ENCODE peak calls at places on chromosomes 1 and 21, in eight cellular contexts. U, L, X, K, M, C, B and A are unnamed samples.

GRCh38 chr1:25033828-25034451 is 103.9 kb upstream of the RUNX3 start:
- DNase-seq in U (no peak), L (peak), X (no peak), K (no peak), M (peak), C (no peak), B (no peak), A (no peak)

GRCh38 chr1:196178083-196178635 is 430.1 kb downstream of the KCNT2 start:
- DNase-seq in U (no peak), L (no peak), X (peak), K (no peak), M (no peak), C (no peak), B (peak), A (no peak)

GRCh38 chr21:38839683-38840286 is 34.1 kb downstream of the ETS2 start:
- DNase-seq in U (peak), L (no peak), X (peak), K (no peak), M (no peak), C (no peak), B (peak), A (peak)

GRCh38 chr1:32651461-32652073 is 559 bp downstream of the RBBP4 start:
- DNase-seq in U (no peak), L (no peak), X (no peak), K (no peak), M (no peak), C (no peak), B (no peak), A (no peak)

GRCh38 chr21:41648591-41649031 is 118.2 kb downstream of the RIPK4 start:
- DNase-seq in U (no peak), L (no peak), X (peak), K (no peak), M (no peak), C (no peak), B (peak), A (peak)

GRCh38 chr1:31984419-31985347 is 29.0 kb upstream of the KHDRBS1 start:
- DNase-seq in U (peak), L (no peak), X (peak), K (no peak), M (no peak), C (no peak), B (peak), A (peak)

GRCh38 chr1:64915381-64916274 is 50.7 kb downstream of the JAK1 start:
- DNase-seq in U (peak), L (peak), X (peak), K (no peak), M (no peak), C (no peak), B (peak), A (peak)

GRCh38 chr1:184823080-184823479 is 68.4 kb upstream of the EDEM3 start:
- DNase-seq in U (no peak), L (no peak), X (no peak), K (no peak), M (no peak), C (no peak), B (no peak), A (no peak)

GRCh38 chr1:95850798-95851197 is 616.8 kb downstream of the RWDD3 start:
- DNase-seq in U (no peak), L (no peak), X (no peak), K (no peak), M (no peak), C (no peak), B (no peak), A (no peak)

GRCh38 chr1:153510984-153511410 is 24.8 kb downstream of the S100A6 start:
- DNase-seq in U (peak), L (peak), X (peak), K (peak), M (peak), C (peak), B (peak), A (peak)

GRCh38 chr1:198657550-198658064 is 18.8 kb downstream of the PTPRC start:
- DNase-seq in U (peak), L (no peak), X (peak), K (no peak), M (no peak), C (no peak), B (peak), A (peak)

GRCh38 chr1:92784051-92784638 is 763 bp downstream of the EVI5 start:
- DNase-seq in U (peak), L (peak), X (peak), K (no peak), M (no peak), C (no peak), B (peak), A (peak)

GRCh38 chr1:27973771-27974452 is 14.1 kb downstream of the XKR8 start:
- DNase-seq in U (no peak), L (no peak), X (no peak), K (no peak), M (no peak), C (no peak), B (no peak), A (no peak)

DNA sequence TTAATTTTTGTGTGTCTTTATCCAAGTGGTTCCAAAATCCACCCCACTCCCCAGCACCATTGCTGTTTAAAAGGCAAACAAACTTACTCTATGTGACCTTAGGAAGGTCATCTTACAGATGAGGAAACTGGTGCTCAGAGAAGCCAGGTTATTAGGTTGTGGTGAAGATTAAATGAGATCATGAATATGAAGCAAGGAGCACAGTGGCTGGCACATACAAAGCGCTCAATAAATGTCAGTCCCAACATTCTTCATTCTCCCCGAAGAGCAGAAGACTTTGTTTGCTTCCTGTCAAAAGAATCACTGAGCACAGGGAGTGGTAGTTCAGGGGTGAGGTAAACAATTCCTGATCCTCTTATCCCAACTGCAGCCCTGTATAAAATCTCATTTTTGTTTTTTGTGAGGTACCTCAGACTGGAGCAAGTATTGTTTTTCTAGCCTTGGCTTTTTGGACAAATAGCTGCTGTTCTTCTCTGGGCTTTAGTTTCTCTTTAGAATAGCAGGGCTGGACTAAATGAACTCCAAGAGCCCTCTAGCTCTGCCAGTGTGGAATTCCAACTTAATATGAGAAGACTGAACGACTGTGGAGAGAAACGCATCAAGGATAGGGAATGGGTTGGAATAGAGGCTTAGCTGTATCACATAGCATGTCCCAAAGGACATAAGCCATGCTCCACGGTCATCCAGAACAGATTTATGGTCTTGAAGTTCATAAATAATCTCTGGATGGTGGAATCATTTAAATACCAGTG is 455.3 kb upstream of the USP24 start:
- DNase-seq in U (no peak), L (no peak), X (no peak), K (no peak), M (no peak), C (no peak), B (peak), A (no peak)
- TF ChIP-seq CTCF in U (no peak), L (no peak), X (no peak), K (peak), M (peak), C (no peak), B (no peak), A (no peak)

GRCh38 chr1:23980006-23980724 is at the start of gene SRSF10:
- DNase-seq in U (peak), L (peak), X (peak), K (peak), M (peak), C (peak), B (peak), A (peak)
- TF ChIP-seq CTCF in U (peak), L (peak), X (peak), K (peak), M (peak), C (no peak), B (no peak), A (peak)

DNA sequence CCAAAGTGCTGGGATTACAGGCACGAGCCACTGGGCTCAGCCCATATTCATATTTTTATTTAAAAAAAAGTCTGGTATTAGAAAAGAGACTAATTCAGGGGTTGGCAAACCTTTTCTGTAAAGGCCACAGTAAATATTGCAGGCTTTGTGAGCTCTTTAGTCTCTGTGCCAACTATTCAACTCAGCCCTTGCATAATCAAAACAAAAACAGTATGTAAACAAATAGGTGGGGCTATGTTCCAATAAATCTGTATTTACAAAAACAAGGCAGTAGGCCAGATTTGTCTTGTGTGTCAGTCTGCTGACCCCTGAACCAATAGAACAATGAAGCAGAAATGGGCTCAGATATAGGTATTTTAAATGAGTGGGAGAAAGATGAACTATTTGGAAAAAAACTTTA is 49.3 kb downstream of the CDC42BPA start:
- DNase-seq in U (no peak), L (no peak), X (no peak), K (no peak), M (no peak), C (no peak), B (peak), A (no peak)
- TF ChIP-seq CTCF in U (no peak), L (no peak), X (no peak), K (no peak), M (no peak), C (no peak), B (no peak), A (no peak)

GRCh38 chr1:63870152-63870551 is 96.3 kb downstream of the ROR1 start:
- DNase-seq in U (no peak), L (no peak), X (no peak), K (no peak), M (no peak), C (no peak), B (no peak), A (no peak)
- TF ChIP-seq CTCF in U (no peak), L (no peak), X (no peak), K (no peak), M (no peak), C (no peak), B (no peak), A (no peak)

DNA sequence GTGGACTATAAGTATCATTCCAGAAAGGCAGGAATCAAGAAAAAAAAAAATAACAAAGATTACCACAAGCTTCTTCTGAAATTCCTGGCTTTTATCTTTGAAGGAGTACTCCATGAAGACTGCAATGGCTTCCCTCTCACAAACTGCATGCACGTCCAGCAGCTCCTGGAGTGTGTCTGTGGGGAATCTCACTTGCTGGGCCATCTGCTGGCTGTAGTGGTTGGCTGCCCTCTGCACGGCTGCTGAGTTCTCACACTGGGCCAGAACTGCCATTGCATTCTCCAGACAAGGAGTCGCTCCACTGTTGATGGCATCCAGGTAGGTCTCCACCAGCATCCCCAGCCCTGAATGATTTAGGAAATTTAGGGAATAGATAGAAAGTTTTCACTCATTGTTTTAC is 23.3 kb upstream of the GBP2 start:
- DNase-seq in U (peak), L (no peak), X (peak), K (peak), M (no peak), C (peak), B (peak), A (peak)
- TF ChIP-seq CTCF in U (peak), L (no peak), X (peak), K (no peak), M (peak), C (no peak), B (peak), A (peak)

DNA sequence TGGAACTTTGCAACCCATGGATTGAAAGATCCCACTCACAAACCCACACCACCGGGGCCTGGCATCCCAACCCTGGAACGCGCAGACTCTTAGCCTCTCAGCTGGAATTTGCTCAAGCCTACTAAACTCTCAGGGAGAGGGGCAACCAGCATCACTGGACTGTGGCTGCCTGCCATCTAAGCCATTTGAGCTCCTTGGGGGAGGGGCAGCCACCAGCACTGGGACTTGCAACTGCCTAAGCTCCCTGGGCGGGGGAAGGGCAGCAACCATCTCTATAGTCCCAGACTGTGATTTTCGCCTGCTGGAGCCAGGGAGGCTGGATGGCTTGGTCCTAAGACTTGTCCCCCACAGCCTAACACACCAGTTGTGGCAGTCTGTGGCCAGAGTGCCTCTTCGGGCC is 122.3 kb downstream of the SNX7 start:
- DNase-seq in U (no peak), L (no peak), X (no peak), K (no peak), M (no peak), C (peak), B (no peak), A (no peak)
- TF ChIP-seq CTCF in U (no peak), L (no peak), X (no peak), K (no peak), M (no peak), C (no peak), B (no peak), A (no peak)

DNA sequence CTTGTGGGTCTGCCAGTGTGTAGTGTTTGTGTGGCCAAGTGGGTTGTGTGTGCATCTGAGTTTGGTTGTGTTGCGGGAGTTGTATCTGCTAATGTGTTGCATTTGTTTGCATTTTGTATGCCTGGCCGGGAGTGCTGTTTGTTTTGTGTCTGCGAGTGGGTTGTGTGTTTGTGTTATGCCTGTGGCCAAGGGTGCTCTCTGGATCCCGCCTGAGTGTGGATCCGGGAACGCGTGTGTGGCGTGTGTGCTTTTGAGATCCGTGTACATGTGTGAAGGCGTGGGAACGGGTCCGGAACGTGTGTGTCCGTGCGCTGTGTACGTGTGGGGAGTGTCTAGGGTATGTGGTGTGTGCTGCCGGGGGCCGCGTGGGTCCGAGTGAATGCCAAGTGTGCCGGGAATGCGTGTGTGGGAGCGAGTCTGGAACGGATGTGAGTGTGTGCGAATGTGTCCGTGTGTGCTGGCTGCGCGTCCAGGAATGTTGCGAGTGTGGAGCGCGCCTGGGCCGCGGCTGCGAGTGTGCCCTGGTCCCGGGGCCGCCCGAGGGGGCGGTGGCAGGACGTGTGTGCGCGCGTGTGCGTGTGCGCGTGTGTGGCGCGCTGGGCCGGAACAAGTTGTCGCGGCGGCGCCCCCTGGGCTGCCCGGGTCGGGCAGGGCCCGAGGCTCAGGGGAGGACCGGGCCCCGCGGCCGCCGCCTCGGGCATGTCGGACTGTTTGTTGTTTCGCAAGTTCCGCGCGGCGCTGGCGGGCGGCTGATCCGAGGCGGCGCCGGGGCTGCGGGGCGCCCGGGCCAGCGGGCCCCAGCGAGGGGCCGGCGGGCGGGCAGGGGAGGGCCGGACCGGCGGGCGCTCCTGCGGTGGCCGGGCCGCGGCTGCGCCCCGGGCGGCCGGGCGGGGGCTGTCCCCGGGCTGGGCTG is 927 bp downstream of the PTPRU start:
- DNase-seq in U (no peak), L (peak), X (peak), K (peak), M (peak), C (peak), B (no peak), A (peak)
- TF ChIP-seq CTCF in U (no peak), L (no peak), X (no peak), K (no peak), M (no peak), C (no peak), B (no peak), A (peak)

DNA sequence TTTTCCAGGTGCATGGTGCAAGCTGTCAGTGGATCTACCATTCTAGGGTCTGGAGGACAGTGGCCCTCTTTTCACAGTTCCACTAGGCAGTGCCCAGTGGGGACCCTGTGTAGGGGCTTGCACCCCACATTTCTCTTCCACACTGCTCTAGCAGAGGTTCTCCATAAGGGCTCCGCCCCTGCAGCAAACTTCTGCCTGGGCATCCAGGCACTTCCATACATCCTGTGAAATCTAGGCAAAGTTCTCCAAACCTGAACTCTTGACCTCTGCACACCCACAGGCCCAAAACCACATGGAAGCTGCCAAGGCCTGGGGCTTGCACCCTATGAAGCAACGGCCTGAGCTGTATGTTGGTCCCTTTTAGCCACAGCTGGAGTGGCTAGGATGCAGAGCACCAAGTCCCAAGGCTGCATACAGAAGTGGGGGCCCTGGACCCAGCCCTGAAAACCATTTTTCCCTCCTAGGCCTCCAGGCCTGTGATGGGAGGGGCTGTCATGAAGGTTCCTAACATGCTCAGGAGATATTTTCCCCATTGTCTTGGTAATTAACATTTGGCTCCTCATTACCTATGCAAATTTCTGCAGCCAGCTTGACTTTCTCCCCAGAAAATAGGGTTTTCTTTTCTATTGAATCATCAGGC is 46.1 kb downstream of the SERBP1 start:
- DNase-seq in U (no peak), L (no peak), X (no peak), K (no peak), M (no peak), C (no peak), B (no peak), A (no peak)
- TF ChIP-seq CTCF in U (no peak), L (no peak), X (no peak), K (no peak), M (no peak), C (no peak), B (no peak), A (no peak)

DNA sequence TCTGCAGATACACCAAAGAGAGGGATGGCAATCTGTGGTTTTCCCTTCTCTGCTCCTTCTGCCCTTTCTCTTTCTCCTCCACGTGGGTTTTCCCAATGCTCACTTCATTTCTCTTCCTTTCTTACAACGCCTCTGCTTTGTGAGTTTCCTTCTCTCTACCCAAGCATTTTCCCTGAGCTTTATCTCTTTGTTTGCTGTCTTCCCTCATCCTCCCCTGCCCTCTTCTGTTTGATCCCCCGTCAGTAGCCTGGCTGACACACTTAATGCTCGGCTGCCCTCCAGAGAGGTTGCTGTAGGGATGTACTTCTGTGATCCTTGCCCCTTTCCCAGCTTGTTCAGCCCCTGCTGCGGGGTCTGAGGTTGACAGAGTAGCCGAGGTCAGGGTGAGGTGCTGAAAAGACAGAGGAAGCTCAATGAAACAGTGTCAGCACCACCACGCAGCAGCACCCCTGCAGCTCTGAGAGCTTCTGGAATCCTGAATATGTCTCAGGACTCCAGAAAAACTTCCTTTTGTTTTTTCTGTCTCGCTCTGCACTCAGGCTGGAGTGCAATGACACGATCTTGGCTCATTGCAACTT is 6.1 kb downstream of the EDARADD start:
- DNase-seq in U (no peak), L (no peak), X (no peak), K (no peak), M (no peak), C (peak), B (no peak), A (no peak)
- TF ChIP-seq CTCF in U (no peak), L (no peak), X (no peak), K (no peak), M (no peak), C (no peak), B (no peak), A (no peak)

GRCh38 chr1:112297536-112297935 is 98.5 kb upstream of the CTTNBP2NL start:
- DNase-seq in U (no peak), L (no peak), X (peak), K (no peak), M (no peak), C (no peak), B (peak), A (no peak)

GRCh38 chr1:112304151-112304550 is 91.9 kb upstream of the CTTNBP2NL start:
- DNase-seq in U (no peak), L (no peak), X (no peak), K (no peak), M (no peak), C (no peak), B (no peak), A (no peak)

GRCh38 chr1:112296908-112297307 is 99.1 kb upstream of the CTTNBP2NL start:
- DNase-seq in U (no peak), L (no peak), X (peak), K (no peak), M (no peak), C (no peak), B (no peak), A (no peak)

GRCh38 chr1:112298558-112298957 is 97.5 kb upstream of the CTTNBP2NL start:
- DNase-seq in U (peak), L (peak), X (peak), K (no peak), M (peak), C (peak), B (peak), A (peak)
- TF ChIP-seq CTCF in U (peak), L (peak), X (peak), K (no peak), M (peak), C (peak), B (peak), A (peak)